ENCODE peak calls at places on chromosome 9, in four cellular contexts. K, C, H and D are unnamed samples.

GRCh38 chr9:134052491-134052890 is 15.3 kb downstream of the BRD3 start:
- DNase-seq in K (no peak), C (no peak), H (no peak), D (no peak)

GRCh38 chr9:91119147-91119546 is 242.6 kb downstream of the AUH start:
- DNase-seq in K (no peak), C (no peak), H (no peak), D (no peak)

GRCh38 chr9:130701059-130702022 is 7.8 kb downstream of the EXOSC2 start:
- DNase-seq in K (peak; percentile 79), C (peak; percentile 93), H (no peak), D (peak; percentile 84)

GRCh38 chr9:93810028-93810971 is 144.9 kb downstream of the BARX1 start:
- DNase-seq in K (peak; percentile 23), C (no peak), H (no peak), D (no peak)

GRCh38 chr9:12964271-12964670 is 189.5 kb downstream of the LURAP1L start:
- DNase-seq in K (no peak), C (no peak), H (no peak), D (no peak)

GRCh38 chr9:4068449-4068848 is 231.4 kb downstream of the GLIS3 start:
- DNase-seq in K (no peak), C (no peak), H (no peak), D (no peak)

GRCh38 chr9:33101104-33101951 is 24.9 kb upstream of the SMU1 start:
- DNase-seq in K (no peak), C (no peak), H (no peak), D (no peak)

GRCh38 chr9:33506626-33507370 is 17.3 kb upstream of the ANKRD18B start:
- DNase-seq in K (no peak), C (no peak), H (peak; percentile 27), D (peak; percentile 94)

GRCh38 chr9:75185585-75186170 is 97.4 kb downstream of the OSTF1 start:
- DNase-seq in K (no peak), C (peak; percentile 68), H (peak; percentile 38), D (peak; percentile 41)

GRCh38 chr9:85433046-85433445 is 308.7 kb downstream of the AGTPBP1 start:
- DNase-seq in K (no peak), C (no peak), H (no peak), D (no peak)

GRCh38 chr9:91611582-91611981 is 187.9 kb upstream of the NFIL3 start:
- DNase-seq in K (no peak), C (no peak), H (no peak), D (no peak)

GRCh38 chr9:113502427-113503008 is 39.0 kb downstream of the RGS3 start:
- DNase-seq in K (peak; percentile 50), C (no peak), H (no peak), D (peak; percentile 59)

GRCh38 chr9:123081824-123082223 is 48.4 kb downstream of the GPR21 start:
- DNase-seq in K (peak; percentile 25), C (no peak), H (peak; percentile 22), D (peak; percentile 76)

GRCh38 chr9:69265891-69266290 is 59.1 kb upstream of the ENTREP1 start:
- DNase-seq in K (no peak), C (no peak), H (no peak), D (no peak)

GRCh38 chr9:95502248-95502647 is 14.5 kb downstream of the PTCH1 start:
- DNase-seq in K (no peak), C (no peak), H (no peak), D (no peak)

GRCh38 chr9:121463026-121463827 is 36.4 kb downstream of the GGTA1 start:
- DNase-seq in K (peak; percentile 62), C (peak; percentile 87), H (peak; percentile 6), D (peak; percentile 54)

GRCh38 chr9:12818431-12819000 is 43.7 kb downstream of the LURAP1L start:
- DNase-seq in K (no peak), C (no peak), H (no peak), D (no peak)

GRCh38 chr9:6733243-6733642 is 24.5 kb upstream of the KDM4C start:
- DNase-seq in K (no peak), C (no peak), H (no peak), D (no peak)

GRCh38 chr9:123248630-123249029 is 19.8 kb downstream of the STRBP start:
- DNase-seq in K (no peak), C (no peak), H (no peak), D (no peak)

GRCh38 chr9:1125741-1126140 is 75.6 kb downstream of the DMRT2 start:
- DNase-seq in K (no peak), C (no peak), H (no peak), D (no peak)

GRCh38 chr9:137019891-137020683 is 8.0 kb downstream of the ABCA2 start:
- DNase-seq in K (no peak), C (no peak), H (no peak), D (no peak)

GRCh38 chr9:16928179-16928945 is 57.9 kb upstream of the BNC2 start:
- DNase-seq in K (no peak), C (no peak), H (no peak), D (no peak)

GRCh38 chr9:124022201-124023121 is 10.9 kb downstream of the LHX2 start:
- DNase-seq in K (peak; percentile 93), C (peak; percentile 83), H (no peak), D (no peak)

GRCh38 chr9:34592895-34593601 is 3.5 kb upstream of the CNTFR start:
- DNase-seq in K (peak; percentile 47), C (peak; percentile 73), H (no peak), D (no peak)

GRCh38 chr9:15277400-15278137 is 29.4 kb downstream of the TTC39B start:
- DNase-seq in K (peak; percentile 24), C (no peak), H (peak; percentile 4), D (peak; percentile 48)

GRCh38 chr9:28770226-28770625 is 1196.9 kb upstream of the C9orf72 start:
- DNase-seq in K (no peak), C (no peak), H (no peak), D (no peak)

GRCh38 chr9:27549196-27549737 is 19.7 kb upstream of the MOB3B start:
- DNase-seq in K (no peak), C (no peak), H (no peak), D (no peak)

GRCh38 chr9:3682186-3682585 is 156.4 kb upstream of the RFX3 start:
- DNase-seq in K (no peak), C (no peak), H (no peak), D (no peak)

GRCh38 chr9:136058152-136058483 is 37.0 kb downstream of the NACC2 start:
- DNase-seq in K (peak; percentile 14), C (no peak), H (no peak), D (no peak)

GRCh38 chr9:100455470-100455869 is 17.5 kb upstream of the TMEFF1 start:
- DNase-seq in K (no peak), C (no peak), H (no peak), D (peak; percentile 21)

GRCh38 chr9:136354592-136355085 is 8.9 kb downstream of the DNLZ start:
- DNase-seq in K (no peak), C (no peak), H (no peak), D (no peak)

GRCh38 chr9:108568093-108568492 is 287.7 kb downstream of the ACTL7B start:
- DNase-seq in K (no peak), C (no peak), H (no peak), D (no peak)

GRCh38 chr9:133059623-133060022 is 2.2 kb upstream of the CEL start:
- DNase-seq in K (peak; percentile 32), C (no peak), H (no peak), D (no peak)

GRCh38 chr9:13613296-13613695 is 333.8 kb upstream of the MPDZ start:
- DNase-seq in K (no peak), C (no peak), H (no peak), D (no peak)

GRCh38 chr9:96858670-96859069 is 4.4 kb upstream of the ZNF782 start:
- DNase-seq in K (no peak), C (no peak), H (no peak), D (no peak)

GRCh38 chr9:113597390-113598241 is 134.1 kb downstream of the RGS3 start:
- DNase-seq in K (no peak), C (no peak), H (no peak), D (no peak)

GRCh38 chr9:127887792-127888191 is 10.3 kb upstream of the AK1 start:
- DNase-seq in K (no peak), C (no peak), H (no peak), D (no peak)
- H3K4me1 ChIP-seq in K (peaks cover 12% of the 10 kb centered on the region), C (no peaks in the 10 kb centered on the region), H (peaks cover 16% of the 10 kb centered on the region), D (peaks cover 3% of the 10 kb centered on the region)

DNA sequence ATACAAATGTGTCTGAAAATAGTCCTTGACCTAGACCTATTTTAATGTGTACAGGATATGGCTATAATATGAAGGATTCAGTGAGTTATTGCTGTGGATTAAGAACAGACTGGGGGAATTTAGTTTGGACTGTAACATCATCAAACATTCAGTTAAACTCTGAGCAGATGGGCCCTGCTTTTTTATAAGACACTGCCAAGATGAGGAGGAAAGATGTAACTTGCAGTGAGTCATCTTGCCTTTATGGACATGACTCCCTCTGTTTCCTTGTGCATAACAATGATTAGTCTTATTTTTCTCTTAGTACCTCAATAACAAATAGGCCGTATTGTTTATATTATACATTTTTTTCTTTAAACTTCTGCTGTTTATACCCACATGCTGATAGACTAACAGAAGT is 12.2 kb downstream of the PPP3R2 start:
- DNase-seq in K (no peak), C (no peak), H (no peak), D (no peak)
- TF ChIP-seq MAX in K (no peak), C (no peak), H (no peak), D (no peak)

GRCh38 chr9:36151306-36152210 is 15.0 kb downstream of the GLIPR2 start:
- DNase-seq in K (no peak), C (no peak), H (no peak), D (peak; percentile 78)
- H3K4me1 ChIP-seq in K (peaks cover 52% of the 10 kb centered on the region), C (no peaks in the 10 kb centered on the region), H (peaks cover 7% of the 10 kb centered on the region), D (peaks cover 46% of the 10 kb centered on the region)

DNA sequence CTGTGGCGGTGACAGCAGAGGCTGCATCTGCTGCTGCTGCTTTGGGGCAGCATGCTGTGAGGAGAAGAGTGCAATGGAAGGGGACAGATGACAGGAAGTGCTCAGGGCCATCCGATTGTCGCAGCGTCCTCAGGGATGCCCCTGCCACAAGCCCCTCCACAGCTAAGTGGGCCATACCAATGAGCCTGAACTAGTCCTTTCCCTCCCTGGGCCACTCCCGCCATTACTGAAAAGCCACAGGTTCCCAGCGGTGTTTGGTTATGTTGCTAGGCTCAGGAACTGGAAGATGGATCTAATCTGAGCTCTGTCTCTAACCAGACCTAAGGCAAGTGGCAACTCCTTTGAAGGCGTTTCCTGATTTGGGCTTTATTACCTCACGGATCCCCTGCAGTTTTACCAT is 109.2 kb downstream of the GAPVD1 start:
- DNase-seq in K (no peak), C (no peak), H (no peak), D (no peak)
- TF ChIP-seq MAX in K (no peak), C (no peak), H (no peak), D (no peak)

GRCh38 chr9:129395633-129396364 is 217.7 kb upstream of the IER5L start:
- DNase-seq in K (no peak), C (no peak), H (no peak), D (no peak)
- H3K4me1 ChIP-seq in K (no peaks in the 10 kb centered on the region), C (no peaks in the 10 kb centered on the region), H (peaks cover 11% of the 10 kb centered on the region), D (no peaks in the 10 kb centered on the region)

DNA sequence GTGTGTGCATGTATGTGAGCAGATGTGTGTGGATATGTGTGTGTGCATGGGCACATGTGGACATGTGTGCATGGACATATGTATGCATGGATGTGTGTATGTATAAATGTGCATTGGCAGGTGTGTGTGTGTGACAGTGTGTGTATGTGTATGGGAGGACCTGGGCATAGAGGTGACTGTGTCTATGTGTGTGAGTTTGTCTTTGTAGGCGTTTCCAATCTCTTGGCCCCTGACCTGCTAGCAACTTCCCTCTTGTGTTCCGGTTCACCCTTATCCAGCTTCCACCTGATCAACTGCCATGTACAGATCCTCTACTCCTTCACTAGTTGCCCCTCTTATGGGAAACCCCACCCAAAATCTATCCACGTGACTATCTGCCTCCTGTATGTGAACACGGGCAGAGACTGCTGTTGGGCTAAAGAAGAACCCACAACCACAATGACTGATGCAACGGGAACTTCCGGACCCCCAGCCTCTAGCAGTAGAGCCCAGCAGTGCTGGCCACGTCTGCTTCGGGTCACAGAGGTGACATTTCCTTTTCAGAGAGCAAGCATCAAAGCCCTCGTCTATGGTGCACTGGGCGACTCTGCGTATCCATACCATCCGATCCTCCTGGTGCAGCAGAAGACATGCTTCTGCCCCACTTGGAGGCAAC is 24.9 kb upstream of the GADD45G start:
- DNase-seq in K (no peak), C (no peak), H (no peak), D (no peak)
- TF ChIP-seq MAX in K (no peak), C (no peak), H (no peak), D (no peak)